ENCODE peak calls at places on chromosomes 13 and 19, in four cellular contexts. Q is GM03348; O is activated T-cell treated with anti-CD3 and anti-CD28 coated beads, Interleukin-2, amount 50 U/mL, for 4 hours; H is sciatic nerve. N is an unnamed sample.

GRCh38 chr19:10566658-10567410 is 1.0 kb upstream of the KRI1 start:
- DNase-seq in O (no peak), H (no peak), Q (no peak), N (no peak)

GRCh38 chr13:72849571-72849970 is 67.6 kb downstream of the PIBF1 start:
- DNase-seq in O (no peak), H (no peak), Q (peak), N (no peak)

GRCh38 chr13:28653111-28653510 is 5.8 kb upstream of the POMP start:
- DNase-seq in H (no peak), Q (no peak), O (no peak), N (no peak)

GRCh38 chr19:47447470-47448359 is 24.0 kb downstream of the SLC8A2 start:
- DNase-seq in Q (peak), O (peak), H (no peak), N (no peak)

GRCh38 chr13:45518525-45519235 is 53.9 kb downstream of the COG3 start:
- DNase-seq in H (no peak), Q (no peak), O (no peak), N (no peak)

GRCh38 chr19:16016226-16017137 is 59.8 kb upstream of the TPM4 start:
- DNase-seq in H (no peak), O (no peak), Q (no peak), N (peak)

GRCh38 chr19:9039728-9040127 is 29.5 kb upstream of the MUC16 start:
- DNase-seq in O (no peak), H (no peak), Q (no peak), N (no peak)

GRCh38 chr19:47209323-47210179 is 21.4 kb downstream of the BBC3 start:
- DNase-seq in H (no peak), Q (no peak), O (no peak), N (no peak)

GRCh38 chr19:13195678-13196077 is 45.5 kb downstream of the IER2 start:
- DNase-seq in Q (no peak), O (peak), H (no peak), N (no peak)

GRCh38 chr19:1923319-1923718 is 17.7 kb upstream of the CSNK1G2 start:
- DNase-seq in H (no peak), O (peak), Q (no peak), N (no peak)